ENCODE peak calls at places on chromosomes 16 and 17, in five cellular contexts. J, H, A, V and P are unnamed samples.

GRCh38 chr17:9999948-10000695 is 95.1 kb upstream of the RCVRN start:
- DNase-seq in J (no peak), H (no peak), A (no peak), V (no peak), P (no peak)

GRCh38 chr17:66233023-66233753 is 4.0 kb upstream of the APOH start:
- DNase-seq in J (no peak), H (no peak), A (no peak), V (no peak), P (no peak)

GRCh38 chr16:7910116-7910515 is 577.5 kb downstream of the RBFOX1 start:
- DNase-seq in J (no peak), H (no peak), A (no peak), V (no peak), P (no peak)

GRCh38 chr16:21646091-21646490 is 6.3 kb downstream of the IGSF6 start:
- DNase-seq in J (no peak), H (no peak), A (no peak), V (no peak), P (no peak)

GRCh38 chr16:86578499-86579267 is at the start of gene FOXL1:
- DNase-seq in J (no peak), H (peak), A (no peak), V (no peak), P (no peak)

GRCh38 chr17:7852919-7853692 is 1.8 kb upstream of the TMEM88 start:
- DNase-seq in J (no peak), H (peak), A (no peak), V (no peak), P (no peak)

GRCh38 chr17:44914698-44915271 is 515 bp downstream of the GFAP start:
- DNase-seq in J (no peak), H (no peak), A (no peak), V (no peak), P (no peak)

GRCh38 chr16:30352488-30353401 is 2.4 kb downstream of the CD2BP2 start:
- DNase-seq in J (no peak), H (no peak), A (no peak), V (no peak), P (no peak)

GRCh38 chr16:80014241-80014939 is 413.9 kb upstream of the MAF start:
- DNase-seq in J (no peak), H (no peak), A (no peak), V (no peak), P (no peak)

GRCh38 chr16:8962393-8963009 is 1.2 kb downstream of the USP7 start:
- DNase-seq in J (no peak), H (no peak), A (no peak), V (no peak), P (peak)